ENCODE peak calls at places on chromosome 21, in nine cellular contexts. K, G, Q, I, V, Y, Z, W and S are unnamed samples.

GRCh38 chr21:35219291-35219690 is 170.2 kb upstream of the RUNX1 start:
- DNase-seq in K (no peak), G (no peak), Q (no peak), I (no peak), V (no peak), Y (no peak), Z (no peak), W (no peak), S (no peak)

GRCh38 chr21:40752125-40752524 is 94.8 kb downstream of the DSCAM start:
- DNase-seq in K (no peak), G (peak), Q (no peak), I (no peak), V (no peak), Y (no peak), Z (no peak), W (no peak), S (no peak)

GRCh38 chr21:18161841-18162240 is 82.8 kb upstream of the CHODL start:
- DNase-seq in K (no peak), G (no peak), Q (no peak), I (no peak), V (no peak), Y (no peak), Z (no peak), W (no peak), S (no peak)

GRCh38 chr21:33362044-33362555 is 37.3 kb downstream of the IFNAR1 start:
- DNase-seq in K (peak), G (no peak), Q (peak), I (peak), V (no peak), Y (no peak), Z (peak), W (no peak), S (no peak)

GRCh38 chr21:38830667-38831525 is 25.2 kb downstream of the ETS2 start:
- DNase-seq in K (no peak), G (no peak), Q (no peak), I (no peak), V (no peak), Y (no peak), Z (no peak), W (no peak), S (peak)

GRCh38 chr21:33121715-33122475 is 52.0 kb downstream of the OLIG1 start:
- DNase-seq in K (no peak), G (peak), Q (no peak), I (peak), V (no peak), Y (peak), Z (no peak), W (no peak), S (no peak)

GRCh38 chr21:34996304-34997081 is 52.6 kb downstream of the RUNX1 start:
- DNase-seq in K (no peak), G (peak), Q (no peak), I (no peak), V (no peak), Y (peak), Z (peak), W (no peak), S (no peak)

GRCh38 chr21:43827015-43827611 is 37.7 kb downstream of the RRP1 start:
- DNase-seq in K (no peak), G (peak), Q (no peak), I (no peak), V (no peak), Y (peak), Z (no peak), W (no peak), S (no peak)

GRCh38 chr21:34274001-34274400 is 89.8 kb upstream of the KCNE2 start:
- DNase-seq in K (no peak), G (peak), Q (no peak), I (no peak), V (no peak), Y (peak), Z (no peak), W (no peak), S (no peak)

GRCh38 chr21:42247716-42248115 is 28.8 kb downstream of the ABCG1 start:
- DNase-seq in K (no peak), G (no peak), Q (no peak), I (no peak), V (no peak), Y (no peak), Z (no peak), W (no peak), S (no peak)

GRCh38 chr21:45308211-45309068 is 20.7 kb upstream of the POFUT2 start:
- DNase-seq in K (no peak), G (peak), Q (peak), I (no peak), V (no peak), Y (peak), Z (no peak), W (no peak), S (no peak)

GRCh38 chr21:27498025-27498424 is 531.1 kb upstream of the ADAMTS5 start:
- DNase-seq in K (no peak), G (no peak), Q (no peak), I (no peak), V (no peak), Y (peak), Z (no peak), W (no peak), S (no peak)

GRCh38 chr21:26945916-26946315 is 21.0 kb downstream of the ADAMTS5 start:
- DNase-seq in K (no peak), G (peak), Q (no peak), I (no peak), V (no peak), Y (no peak), Z (no peak), W (no peak), S (no peak)

GRCh38 chr21:41136286-41136685 is 31.7 kb upstream of the BACE2 start:
- DNase-seq in K (no peak), G (no peak), Q (no peak), I (no peak), V (no peak), Y (no peak), Z (no peak), W (no peak), S (no peak)

GRCh38 chr21:15031790-15032357 is 32.9 kb downstream of the NRIP1 start:
- DNase-seq in K (no peak), G (peak), Q (no peak), I (no peak), V (no peak), Y (peak), Z (no peak), W (no peak), S (no peak)

GRCh38 chr21:45408271-45408791 is 3.4 kb downstream of the COL18A1 start:
- DNase-seq in K (no peak), G (no peak), Q (no peak), I (no peak), V (no peak), Y (no peak), Z (no peak), W (no peak), S (no peak)

GRCh38 chr21:41952568-41953248 is 1.1 kb downstream of the C2CD2 start:
- DNase-seq in K (no peak), G (peak), Q (peak), I (no peak), V (no peak), Y (peak), Z (no peak), W (no peak), S (no peak)

GRCh38 chr21:38159355-38159754 is 97.4 kb upstream of the KCNJ15 start:
- DNase-seq in K (peak), G (peak), Q (peak), I (peak), V (peak), Y (peak), Z (peak), W (peak), S (peak)

GRCh38 chr21:16192900-16193299 is 463.1 kb downstream of the USP25 start:
- DNase-seq in K (no peak), G (peak), Q (no peak), I (no peak), V (no peak), Y (peak), Z (no peak), W (no peak), S (no peak)

GRCh38 chr21:32403201-32403701 is 9.3 kb upstream of the EVA1C start:
- DNase-seq in K (peak), G (peak), Q (peak), I (peak), V (no peak), Y (peak), Z (peak), W (peak), S (peak)

GRCh38 chr21:23471877-23472276 is 2135.4 kb downstream of the MRPL39 start:
- DNase-seq in K (no peak), G (no peak), Q (no peak), I (no peak), V (no peak), Y (no peak), Z (no peak), W (no peak), S (no peak)

GRCh38 chr21:43865471-43866181 is 603 bp downstream of the AGPAT3 start:
- DNase-seq in K (no peak), G (peak), Q (peak), I (peak), V (peak), Y (peak), Z (peak), W (peak), S (peak)

GRCh38 chr21:17368748-17369363 is 144.0 kb upstream of the CXADR start:
- DNase-seq in K (no peak), G (no peak), Q (no peak), I (no peak), V (no peak), Y (no peak), Z (no peak), W (no peak), S (no peak)

GRCh38 chr21:44666401-44667320 is at the start of gene KRTAP12-2:
- DNase-seq in K (no peak), G (no peak), Q (peak), I (no peak), V (no peak), Y (no peak), Z (no peak), W (no peak), S (no peak)